ENCODE peak calls at places on chromosomes 1 and 21, in six cellular contexts. M is iPS-NIHi11, R is heart right ventricle, C is HCT116, I is endothelial cell, H is occipital lobe. K is an unnamed sample.

GRCh38 chr1:161835963-161836362 is 69.8 kb downstream of the ATF6 start:
- DNase-seq in M (no peak), R (no peak), C (no peak), I (no peak), H (no peak), K (no peak)

GRCh38 chr1:150150511-150151021 is 850 bp downstream of the PLEKHO1 start:
- DNase-seq in M (peak), R (peak), C (no peak), I (peak), H (no peak), K (no peak)

GRCh38 chr1:227316456-227316855 is 1.8 kb downstream of the CDC42BPA start:
- DNase-seq in M (no peak), R (no peak), C (no peak), I (no peak), H (no peak), K (no peak)

GRCh38 chr21:31683029-31683428 is 23.5 kb downstream of the SOD1 start:
- DNase-seq in M (no peak), R (no peak), C (no peak), I (no peak), H (no peak), K (no peak)

GRCh38 chr1:54904476-54905048 is 17.6 kb upstream of the DHCR24 start:
- DNase-seq in M (peak), R (no peak), C (no peak), I (no peak), H (no peak), K (no peak)

GRCh38 chr1:51982161-51982560 is 8.3 kb downstream of the RAB3B start:
- DNase-seq in M (no peak), R (no peak), C (no peak), I (no peak), H (no peak), K (no peak)

GRCh38 chr1:152037920-152038658 is 1.3 kb upstream of the S100A11 start:
- DNase-seq in M (no peak), R (no peak), C (no peak), I (no peak), H (no peak), K (no peak)

GRCh38 chr21:46001821-46002681 is 20.5 kb downstream of the COL6A1 start:
- DNase-seq in M (peak), R (peak), C (no peak), I (no peak), H (no peak), K (no peak)

GRCh38 chr1:100523038-100523649 is 14.8 kb upstream of the GPR88 start:
- DNase-seq in M (no peak), R (no peak), C (no peak), I (no peak), H (no peak), K (no peak)

GRCh38 chr1:42359466-42359865 is 21.1 kb upstream of the RIMKLA start:
- DNase-seq in M (no peak), R (no peak), C (no peak), I (no peak), H (peak), K (no peak)

GRCh38 chr1:38328278-38329035 is 281.9 kb upstream of the POU3F1 start:
- DNase-seq in M (no peak), R (no peak), C (no peak), I (no peak), H (no peak), K (peak)

GRCh38 chr1:116934586-116935207 is 25.0 kb downstream of the PTGFRN start:
- DNase-seq in M (no peak), R (no peak), C (no peak), I (no peak), H (no peak), K (no peak)

GRCh38 chr1:179143332-179143731 is 61.5 kb downstream of the TOR3A start:
- DNase-seq in M (no peak), R (no peak), C (peak), I (no peak), H (no peak), K (no peak)

GRCh38 chr1:202107321-202107761 is 15.4 kb upstream of the GPR37L1 start:
- DNase-seq in M (peak), R (peak), C (no peak), I (no peak), H (no peak), K (no peak)

GRCh38 chr1:183291802-183292515 is 105.9 kb downstream of the LAMC2 start:
- DNase-seq in M (peak), R (no peak), C (no peak), I (no peak), H (no peak), K (no peak)

GRCh38 chr1:220271706-220272046 is 577 bp downstream of the RAB3GAP2 start:
- DNase-seq in M (peak), R (no peak), C (peak), I (peak), H (no peak), K (no peak)

GRCh38 chr1:156692958-156693857 is 12.2 kb downstream of the CRABP2 start:
- DNase-seq in M (peak), R (no peak), C (no peak), I (no peak), H (no peak), K (no peak)

GRCh38 chr1:202158810-202159533 is 1.4 kb downstream of the PTPN7 start:
- DNase-seq in M (no peak), R (no peak), C (no peak), I (no peak), H (no peak), K (no peak)

GRCh38 chr1:161440312-161440894 is 64.9 kb upstream of the FCGR2A start:
- DNase-seq in M (peak), R (peak), C (no peak), I (peak), H (no peak), K (no peak)

GRCh38 chr1:68121536-68121935 is 71.1 kb upstream of the DIRAS3 start:
- DNase-seq in M (no peak), R (no peak), C (no peak), I (no peak), H (no peak), K (no peak)

GRCh38 chr1:70495370-70495769 is 84.3 kb downstream of the CTH start:
- DNase-seq in M (no peak), R (no peak), C (no peak), I (no peak), H (no peak), K (no peak)

GRCh38 chr21:42401820-42402251 is 1.9 kb upstream of the UBASH3A start:
- DNase-seq in M (no peak), R (no peak), C (no peak), I (no peak), H (no peak), K (no peak)

GRCh38 chr1:43492816-43493215 is 37.9 kb upstream of the PTPRF start:
- DNase-seq in M (no peak), R (no peak), C (no peak), I (no peak), H (no peak), K (no peak)

GRCh38 chr1:47249755-47250154 is 17.7 kb upstream of the TAL1 start:
- DNase-seq in M (no peak), R (no peak), C (no peak), I (no peak), H (no peak), K (no peak)

GRCh38 chr21:26835027-26835713 is 10.0 kb downstream of the ADAMTS1 start:
- DNase-seq in M (no peak), R (no peak), C (no peak), I (no peak), H (no peak), K (no peak)

GRCh38 chr1:50978852-50979781 is 9.1 kb downstream of the CDKN2C start:
- DNase-seq in M (peak), R (no peak), C (no peak), I (peak), H (no peak), K (no peak)

GRCh38 chr1:31795096-31795675 is 20.6 kb downstream of the SPOCD1 start:
- DNase-seq in M (no peak), R (no peak), C (no peak), I (no peak), H (no peak), K (no peak)

GRCh38 chr1:199696225-199696624 is 331.3 kb upstream of the NR5A2 start:
- DNase-seq in M (no peak), R (no peak), C (no peak), I (no peak), H (no peak), K (no peak)

GRCh38 chr1:217135569-217135915 is 412.3 kb upstream of the ESRRG start:
- DNase-seq in M (no peak), R (peak), C (no peak), I (peak), H (no peak), K (no peak)

GRCh38 chr1:212930986-212931678 is 19.2 kb upstream of the VASH2 start:
- DNase-seq in M (no peak), R (no peak), C (no peak), I (no peak), H (no peak), K (no peak)